ENCODE peak calls at places on chromosomes 12 and 14, in four cellular contexts. P, F, Z and I are unnamed samples.

GRCh38 chr12:71438670-71439361 is 782 bp upstream of the LGR5 start:
- DNase-seq in Z (no peak), F (no peak), P (no peak), I (peak; percentile 12)

GRCh38 chr14:74980746-74981661 is 21.7 kb upstream of the EIF2B2 start:
- DNase-seq in P (no peak), Z (peak; percentile 19), F (no peak), I (no peak)

GRCh38 chr14:59154383-59154782 is 34.1 kb upstream of the DAAM1 start:
- DNase-seq in Z (no peak), F (no peak), P (no peak), I (no peak)

GRCh38 chr12:49652921-49653520 is 29.7 kb downstream of the PRPF40B start:
- DNase-seq in Z (no peak), F (no peak), P (no peak), I (no peak)

GRCh38 chr14:26528415-26529182 is 69.2 kb downstream of the NOVA1 start:
- DNase-seq in P (no peak), F (no peak), Z (peak; percentile 15), I (no peak)

GRCh38 chr12:96132819-96133218 is 61.4 kb upstream of the ELK3 start:
- DNase-seq in P (no peak), F (no peak), Z (no peak), I (peak; percentile 21)

GRCh38 chr12:27899151-27899661 is 73.3 kb downstream of the PTHLH start:
- DNase-seq in Z (peak; percentile 100), P (no peak), F (no peak), I (no peak)

GRCh38 chr12:117188961-117189724 is 1.1 kb downstream of the FBXO21 start:
- DNase-seq in F (no peak), P (no peak), Z (peak; percentile 72), I (no peak)

GRCh38 chr14:93954900-93955891 is 21.2 kb downstream of the ASB2 start:
- DNase-seq in P (no peak), F (no peak), Z (no peak), I (no peak)

GRCh38 chr14:74867673-74868072 is 8.3 kb downstream of the PROX2 start:
- DNase-seq in F (no peak), P (peak; percentile 44), Z (peak; percentile 28), I (no peak)

GRCh38 chr14:68979722-68980552 is 835 bp upstream of the ACTN1 start:
- DNase-seq in Z (peak; percentile 63), F (peak; percentile 22), P (no peak), I (peak; percentile 72)

GRCh38 chr14:70013269-70013873 is 134.2 kb downstream of the SMOC1 start:
- DNase-seq in F (peak; percentile 63), P (peak; percentile 40), Z (peak; percentile 30), I (no peak)

GRCh38 chr12:113302925-113303640 is 31.8 kb downstream of the SLC8B1 start:
- DNase-seq in P (no peak), Z (no peak), F (no peak), I (peak; percentile 66)

GRCh38 chr12:12901158-12901791 is 9.9 kb downstream of the GPRC5A start:
- DNase-seq in Z (peak; percentile 94), F (no peak), P (no peak), I (no peak)

GRCh38 chr14:20969336-20969735 is 14.0 kb downstream of the RNASE2 start:
- DNase-seq in Z (no peak), F (no peak), P (no peak), I (no peak)

GRCh38 chr14:25049559-25050493 is at the start of gene STXBP6:
- DNase-seq in P (peak; percentile 15), Z (peak; percentile 65), F (peak; percentile 63), I (peak; percentile 85)

GRCh38 chr12:118190266-118190665 is 54.3 kb downstream of the PEBP1 start:
- DNase-seq in Z (peak; percentile 30), P (no peak), F (peak; percentile 12), I (peak; percentile 72)

GRCh38 chr12:57162541-57163125 is 15.2 kb upstream of the LRP1-AS start:
- DNase-seq in P (no peak), Z (no peak), F (no peak), I (no peak)

GRCh38 chr14:71362282-71362681 is 455.0 kb downstream of the PCNX1 start:
- DNase-seq in F (no peak), P (no peak), Z (no peak), I (no peak)